ENCODE peak calls at places on chromosomes 3 and 15, in ten cellular contexts. One of them, this sample, is unnamed.

GRCh38 chr3:96776818-96777217 is 37.6 kb upstream of the EPHA6 start:
- DNase-seq in stimulated activated naive CD8-positive, alpha-beta T cell treated with anti-CD3 and anti-CD28 coated beads, Interleukin-15, amount 100 ng/mL, for 72 hours: no peak
- DNase-seq in fibroblast of lung: no peak
- DNase-seq in hepatocyte: no peak
- DNase-seq in HepG2: no peak
- DNase-seq in T-cell: no peak
- DNase-seq in neuronal stem cell: no peak
- DNase-seq in nephron progenitor cell: no peak
- DNase-seq in effector memory CD4-positive, alpha-beta T cell: no peak
- DNase-seq in astrocyte of the spinal cord: no peak
- DNase-seq in this sample: no peak

GRCh38 chr3:126040386-126040785 is 43.5 kb downstream of the SLC41A3 start:
- DNase-seq in stimulated activated naive CD8-positive, alpha-beta T cell treated with anti-CD3 and anti-CD28 coated beads, Interleukin-15, amount 100 ng/mL, for 72 hours: no peak
- DNase-seq in fibroblast of lung: no peak
- DNase-seq in hepatocyte: no peak
- DNase-seq in HepG2: no peak
- DNase-seq in T-cell: no peak
- DNase-seq in neuronal stem cell: no peak
- DNase-seq in nephron progenitor cell: no peak
- DNase-seq in effector memory CD4-positive, alpha-beta T cell: no peak
- DNase-seq in astrocyte of the spinal cord: no peak
- DNase-seq in this sample: peak; percentile 25

GRCh38 chr3:67515778-67516177 is 138.6 kb downstream of the SUCLG2 start:
- DNase-seq in stimulated activated naive CD8-positive, alpha-beta T cell treated with anti-CD3 and anti-CD28 coated beads, Interleukin-15, amount 100 ng/mL, for 72 hours: no peak
- DNase-seq in fibroblast of lung: no peak
- DNase-seq in hepatocyte: no peak
- DNase-seq in HepG2: no peak
- DNase-seq in T-cell: no peak
- DNase-seq in neuronal stem cell: no peak
- DNase-seq in nephron progenitor cell: peak; percentile 12
- DNase-seq in effector memory CD4-positive, alpha-beta T cell: no peak
- DNase-seq in astrocyte of the spinal cord: no peak
- DNase-seq in this sample: no peak

GRCh38 chr3:52128118-52128683 is 26.0 kb downstream of the POC1A start:
- DNase-seq in stimulated activated naive CD8-positive, alpha-beta T cell treated with anti-CD3 and anti-CD28 coated beads, Interleukin-15, amount 100 ng/mL, for 72 hours: no peak
- DNase-seq in fibroblast of lung: peak; percentile 63
- DNase-seq in hepatocyte: peak; percentile 77
- DNase-seq in HepG2: peak; percentile 84
- DNase-seq in T-cell: no peak
- DNase-seq in neuronal stem cell: no peak
- DNase-seq in nephron progenitor cell: no peak
- DNase-seq in effector memory CD4-positive, alpha-beta T cell: no peak
- DNase-seq in astrocyte of the spinal cord: peak; percentile 73
- DNase-seq in this sample: no peak

GRCh38 chr15:98774756-98775497 is 126.6 kb downstream of the IGF1R start:
- DNase-seq in stimulated activated naive CD8-positive, alpha-beta T cell treated with anti-CD3 and anti-CD28 coated beads, Interleukin-15, amount 100 ng/mL, for 72 hours: no peak
- DNase-seq in fibroblast of lung: no peak
- DNase-seq in hepatocyte: peak; percentile 46
- DNase-seq in HepG2: peak; percentile 35
- DNase-seq in T-cell: no peak
- DNase-seq in neuronal stem cell: no peak
- DNase-seq in nephron progenitor cell: no peak
- DNase-seq in effector memory CD4-positive, alpha-beta T cell: no peak
- DNase-seq in astrocyte of the spinal cord: no peak
- DNase-seq in this sample: peak; percentile 64

GRCh38 chr3:131454501-131454900 is 48.3 kb downstream of the MRPL3 start:
- DNase-seq in stimulated activated naive CD8-positive, alpha-beta T cell treated with anti-CD3 and anti-CD28 coated beads, Interleukin-15, amount 100 ng/mL, for 72 hours: no peak
- DNase-seq in fibroblast of lung: peak; percentile 64
- DNase-seq in hepatocyte: no peak
- DNase-seq in HepG2: no peak
- DNase-seq in T-cell: no peak
- DNase-seq in neuronal stem cell: no peak
- DNase-seq in nephron progenitor cell: no peak
- DNase-seq in effector memory CD4-positive, alpha-beta T cell: no peak
- DNase-seq in astrocyte of the spinal cord: peak; percentile 30
- DNase-seq in this sample: no peak

GRCh38 chr15:48470096-48470495 is 138.9 kb downstream of the DUT start:
- DNase-seq in stimulated activated naive CD8-positive, alpha-beta T cell treated with anti-CD3 and anti-CD28 coated beads, Interleukin-15, amount 100 ng/mL, for 72 hours: no peak
- DNase-seq in fibroblast of lung: no peak
- DNase-seq in hepatocyte: no peak
- DNase-seq in HepG2: no peak
- DNase-seq in T-cell: no peak
- DNase-seq in neuronal stem cell: no peak
- DNase-seq in nephron progenitor cell: no peak
- DNase-seq in effector memory CD4-positive, alpha-beta T cell: no peak
- DNase-seq in astrocyte of the spinal cord: no peak
- DNase-seq in this sample: no peak

GRCh38 chr15:38930851-38931572 is 366.4 kb upstream of the RASGRP1 start:
- DNase-seq in stimulated activated naive CD8-positive, alpha-beta T cell treated with anti-CD3 and anti-CD28 coated beads, Interleukin-15, amount 100 ng/mL, for 72 hours: no peak
- DNase-seq in fibroblast of lung: peak; percentile 51
- DNase-seq in hepatocyte: no peak
- DNase-seq in HepG2: no peak
- DNase-seq in T-cell: no peak
- DNase-seq in neuronal stem cell: no peak
- DNase-seq in nephron progenitor cell: no peak
- DNase-seq in effector memory CD4-positive, alpha-beta T cell: no peak
- DNase-seq in astrocyte of the spinal cord: peak; percentile 43
- DNase-seq in this sample: no peak

GRCh38 chr3:50233176-50233575 is 2.8 kb upstream of the GNAI2 start:
- DNase-seq in stimulated activated naive CD8-positive, alpha-beta T cell treated with anti-CD3 and anti-CD28 coated beads, Interleukin-15, amount 100 ng/mL, for 72 hours: no peak
- DNase-seq in fibroblast of lung: no peak
- DNase-seq in hepatocyte: no peak
- DNase-seq in HepG2: no peak
- DNase-seq in T-cell: no peak
- DNase-seq in neuronal stem cell: no peak
- DNase-seq in nephron progenitor cell: no peak
- DNase-seq in effector memory CD4-positive, alpha-beta T cell: no peak
- DNase-seq in astrocyte of the spinal cord: no peak
- DNase-seq in this sample: no peak

GRCh38 chr15:32908135-32908801 is 190.5 kb downstream of the GREM1 start:
- DNase-seq in stimulated activated naive CD8-positive, alpha-beta T cell treated with anti-CD3 and anti-CD28 coated beads, Interleukin-15, amount 100 ng/mL, for 72 hours: no peak
- DNase-seq in fibroblast of lung: peak; percentile 52
- DNase-seq in hepatocyte: peak; percentile 7
- DNase-seq in HepG2: no peak
- DNase-seq in T-cell: no peak
- DNase-seq in neuronal stem cell: no peak
- DNase-seq in nephron progenitor cell: peak; percentile 6
- DNase-seq in effector memory CD4-positive, alpha-beta T cell: no peak
- DNase-seq in astrocyte of the spinal cord: peak; percentile 66
- DNase-seq in this sample: no peak

GRCh38 chr3:194249323-194250103 is 101.6 kb downstream of the CPN2 start:
- DNase-seq in stimulated activated naive CD8-positive, alpha-beta T cell treated with anti-CD3 and anti-CD28 coated beads, Interleukin-15, amount 100 ng/mL, for 72 hours: no peak
- DNase-seq in fibroblast of lung: no peak
- DNase-seq in hepatocyte: peak; percentile 67
- DNase-seq in HepG2: no peak
- DNase-seq in T-cell: no peak
- DNase-seq in neuronal stem cell: no peak
- DNase-seq in nephron progenitor cell: no peak
- DNase-seq in effector memory CD4-positive, alpha-beta T cell: no peak
- DNase-seq in astrocyte of the spinal cord: no peak
- DNase-seq in this sample: peak; percentile 43

This sample was measured in ureter.